ENCODE peak calls at places on chromosomes 7 and 10, in four cellular contexts. H is tibial nerve, Y is heart left ventricle, J is globus pallidus. Q is an unnamed sample.

GRCh38 chr7:151888079-151888673 is 11.3 kb upstream of the PRKAG2 start:
- DNase-seq in H (no peak), Y (no peak), J (no peak), Q (no peak)

GRCh38 chr7:51160990-51161615 is 155.5 kb downstream of the COBL start:
- DNase-seq in H (peak), Y (peak), J (peak), Q (peak)

GRCh38 chr7:147678943-147679342 is 911.6 kb upstream of the C7orf33 start:
- DNase-seq in H (no peak), Y (no peak), J (no peak), Q (no peak)

GRCh38 chr7:47552631-47553030 is 29.3 kb downstream of the TNS3 start:
- DNase-seq in H (no peak), Y (no peak), J (no peak), Q (no peak)

GRCh38 chr7:95963446-95963990 is 191.2 kb downstream of the DYNC1I1 start:
- DNase-seq in H (no peak), Y (no peak), J (peak), Q (no peak)

GRCh38 chr7:127765150-127765549 is 113.2 kb downstream of the SND1 start:
- DNase-seq in H (no peak), Y (no peak), J (no peak), Q (no peak)

GRCh38 chr7:74061840-74062539 is 21.6 kb upstream of the LIMK1 start:
- DNase-seq in H (peak), Y (peak), J (peak), Q (peak)

GRCh38 chr10:124744688-124745055 is 494 bp upstream of the FAM53B start:
- DNase-seq in H (no peak), Y (no peak), J (no peak), Q (peak)

GRCh38 chr10:128539784-128540759 is 413.8 kb upstream of the MKI67 start:
- DNase-seq in H (no peak), Y (no peak), J (no peak), Q (no peak)